ENCODE peak calls at places on chromosomes 1 and 21, in five cellular contexts. One of them, this sample, is unnamed.

GRCh38 chr1:31570906-31571305 is 5.4 kb upstream of the TINAGL1 start:
- DNase-seq in GF-D8: no peak
- DNase-seq in astrocyte of the spinal cord: no peak
- DNase-seq in cerebellar cortex: no peak
- DNase-seq in skeletal muscle cell: no peak
- DNase-seq in this sample: no peak

GRCh38 chr1:58156801-58157200 is 389.7 kb downstream of the OMA1 start:
- DNase-seq in GF-D8: no peak
- DNase-seq in astrocyte of the spinal cord: no peak
- DNase-seq in skeletal muscle cell: no peak
- DNase-seq in cerebellar cortex: no peak
- DNase-seq in this sample: no peak

GRCh38 chr1:103112535-103112934 is 4.2 kb upstream of the COL11A1 start:
- DNase-seq in GF-D8: no peak
- DNase-seq in skeletal muscle cell: no peak
- DNase-seq in astrocyte of the spinal cord: peak; percentile 15
- DNase-seq in cerebellar cortex: peak; percentile 52
- DNase-seq in this sample: no peak

GRCh38 chr1:225923692-225924555 is at the start of gene PYCR2:
- DNase-seq in GF-D8: peak; percentile 94
- DNase-seq in astrocyte of the spinal cord: peak; percentile 97
- DNase-seq in skeletal muscle cell: peak; percentile 93
- DNase-seq in cerebellar cortex: peak; percentile 93
- DNase-seq in this sample: peak; percentile 98

GRCh38 chr1:55876276-55877060 is 661.3 kb upstream of the USP24 start:
- DNase-seq in GF-D8: no peak
- DNase-seq in cerebellar cortex: no peak
- DNase-seq in skeletal muscle cell: no peak
- DNase-seq in astrocyte of the spinal cord: no peak
- DNase-seq in this sample: no peak

GRCh38 chr1:175433586-175434267 is 241.2 kb upstream of the KIAA0040 start:
- DNase-seq in astrocyte of the spinal cord: no peak
- DNase-seq in cerebellar cortex: peak; percentile 15
- DNase-seq in skeletal muscle cell: no peak
- DNase-seq in GF-D8: no peak
- DNase-seq in this sample: no peak

GRCh38 chr21:30831194-30831765 is 1.7 kb upstream of the KRTAP7-1 start:
- DNase-seq in astrocyte of the spinal cord: no peak
- DNase-seq in GF-D8: peak; percentile 16
- DNase-seq in skeletal muscle cell: no peak
- DNase-seq in cerebellar cortex: peak; percentile 2
- DNase-seq in this sample: peak; percentile 27

GRCh38 chr21:42158846-42159245 is 60.1 kb upstream of the ABCG1 start:
- DNase-seq in skeletal muscle cell: no peak
- DNase-seq in GF-D8: no peak
- DNase-seq in cerebellar cortex: no peak
- DNase-seq in astrocyte of the spinal cord: no peak
- DNase-seq in this sample: no peak

GRCh38 chr1:6581561-6582305 is 1.9 kb downstream of the ZBTB48 start:
- DNase-seq in skeletal muscle cell: no peak
- DNase-seq in astrocyte of the spinal cord: no peak
- DNase-seq in GF-D8: peak; percentile 78
- DNase-seq in cerebellar cortex: no peak
- DNase-seq in this sample: peak; percentile 77

GRCh38 chr1:68917456-68917855 is 420.6 kb upstream of the DEPDC1 start:
- DNase-seq in astrocyte of the spinal cord: peak; percentile 23
- DNase-seq in skeletal muscle cell: peak; percentile 0
- DNase-seq in cerebellar cortex: no peak
- DNase-seq in GF-D8: no peak
- DNase-seq in this sample: no peak

GRCh38 chr1:198829948-198830347 is 191.1 kb downstream of the PTPRC start:
- DNase-seq in astrocyte of the spinal cord: peak; percentile 51
- DNase-seq in cerebellar cortex: peak; percentile 31
- DNase-seq in GF-D8: no peak
- DNase-seq in skeletal muscle cell: no peak
- DNase-seq in this sample: no peak

GRCh38 chr1:111920221-111921024 is 69.0 kb downstream of the KCND3 start:
- DNase-seq in astrocyte of the spinal cord: peak; percentile 19
- DNase-seq in skeletal muscle cell: no peak
- DNase-seq in GF-D8: no peak
- DNase-seq in cerebellar cortex: peak; percentile 98
- DNase-seq in this sample: peak; percentile 11

GRCh38 chr1:36876990-36877389 is 157.3 kb downstream of the GRIK3 start:
- DNase-seq in astrocyte of the spinal cord: no peak
- DNase-seq in GF-D8: no peak
- DNase-seq in skeletal muscle cell: no peak
- DNase-seq in cerebellar cortex: no peak
- DNase-seq in this sample: no peak

GRCh38 chr1:30313584-30313983 is 409.8 kb downstream of the MATN1 start:
- DNase-seq in cerebellar cortex: no peak
- DNase-seq in astrocyte of the spinal cord: no peak
- DNase-seq in skeletal muscle cell: no peak
- DNase-seq in GF-D8: no peak
- DNase-seq in this sample: no peak

GRCh38 chr1:155226910-155227260 is 18.4 kb downstream of the MTX1 start:
- DNase-seq in GF-D8: no peak
- DNase-seq in cerebellar cortex: peak; percentile 72
- DNase-seq in skeletal muscle cell: no peak
- DNase-seq in astrocyte of the spinal cord: no peak
- DNase-seq in this sample: no peak

GRCh38 chr1:41859686-41860085 is 59.0 kb downstream of the HIVEP3 start:
- DNase-seq in astrocyte of the spinal cord: no peak
- DNase-seq in GF-D8: no peak
- DNase-seq in skeletal muscle cell: no peak
- DNase-seq in cerebellar cortex: peak; percentile 96
- DNase-seq in this sample: no peak

GRCh38 chr1:8142955-8143629 is 117.0 kb upstream of the ERRFI1 start:
- DNase-seq in GF-D8: no peak
- DNase-seq in skeletal muscle cell: no peak
- DNase-seq in astrocyte of the spinal cord: peak; percentile 95
- DNase-seq in cerebellar cortex: no peak
- DNase-seq in this sample: no peak

GRCh38 chr1:52970149-52970548 is 43.1 kb downstream of the SCP2 start:
- DNase-seq in GF-D8: no peak
- DNase-seq in cerebellar cortex: peak; percentile 35
- DNase-seq in skeletal muscle cell: no peak
- DNase-seq in astrocyte of the spinal cord: peak; percentile 22
- DNase-seq in this sample: peak; percentile 24

GRCh38 chr1:220962031-220962751 is 82.9 kb downstream of the HLX start:
- DNase-seq in GF-D8: no peak
- DNase-seq in cerebellar cortex: no peak
- DNase-seq in skeletal muscle cell: peak; percentile 99
- DNase-seq in astrocyte of the spinal cord: peak; percentile 86
- DNase-seq in this sample: no peak

GRCh38 chr1:236363237-236363636 is 30.8 kb upstream of the EDARADD start:
- DNase-seq in GF-D8: no peak
- DNase-seq in skeletal muscle cell: no peak
- DNase-seq in cerebellar cortex: no peak
- DNase-seq in astrocyte of the spinal cord: no peak
- DNase-seq in this sample: no peak

GRCh38 chr1:83516369-83516768 is 482.6 kb downstream of the TTLL7 start:
- DNase-seq in cerebellar cortex: no peak
- DNase-seq in astrocyte of the spinal cord: peak; percentile 9
- DNase-seq in skeletal muscle cell: peak; percentile 26
- DNase-seq in GF-D8: no peak
- DNase-seq in this sample: no peak